ENCODE peak calls at places on chromosomes 13 and 19, in ten cellular contexts. W, S, L, T, Z, K, D, H, Q and O are unnamed samples.

GRCh38 chr19:28887920-28888618 is 324.9 kb downstream of the UQCRFS1 start:
- DNase-seq in W (no peak), S (no peak), L (peak), T (no peak), Z (no peak), K (no peak), D (no peak), H (no peak), Q (no peak), O (no peak)

GRCh38 chr13:93915269-93915809 is 564.1 kb downstream of the DCT start:
- DNase-seq in W (no peak), S (peak), L (no peak), T (peak), Z (no peak), K (no peak), D (peak), H (no peak), Q (no peak), O (no peak)

GRCh38 chr13:40786568-40786996 is 2.8 kb upstream of the SLC25A15 start:
- DNase-seq in W (no peak), S (peak), L (peak), T (no peak), Z (no peak), K (no peak), D (peak), H (no peak), Q (peak), O (no peak)

GRCh38 chr13:99304541-99304940 is 2.7 kb downstream of the GPR183 start:
- DNase-seq in W (no peak), S (no peak), L (no peak), T (no peak), Z (no peak), K (no peak), D (no peak), H (no peak), Q (no peak), O (no peak)

GRCh38 chr19:52237771-52238400 is 31.5 kb upstream of the ZNF766 start:
- DNase-seq in W (peak), S (peak), L (peak), T (peak), Z (peak), K (no peak), D (peak), H (peak), Q (peak), O (no peak)

GRCh38 chr13:113378825-113379224 is 14.9 kb upstream of the GRTP1 start:
- DNase-seq in W (no peak), S (no peak), L (no peak), T (no peak), Z (no peak), K (no peak), D (no peak), H (no peak), Q (no peak), O (no peak)

GRCh38 chr13:54185785-54186184 is 1157.2 kb downstream of the OLFM4 start:
- DNase-seq in W (no peak), S (no peak), L (peak), T (no peak), Z (no peak), K (no peak), D (no peak), H (peak), Q (no peak), O (no peak)

GRCh38 chr19:58558066-58558622 is at the start of gene UBE2M:
- DNase-seq in W (no peak), S (peak), L (peak), T (peak), Z (peak), K (peak), D (peak), H (peak), Q (no peak), O (no peak)

GRCh38 chr13:112179995-112180394 is 113.0 kb downstream of the SOX1 start:
- DNase-seq in W (no peak), S (no peak), L (no peak), T (no peak), Z (no peak), K (no peak), D (no peak), H (no peak), Q (no peak), O (no peak)

GRCh38 chr19:31348416-31349159 is 648 bp downstream of the TSHZ3 start:
- DNase-seq in W (no peak), S (peak), L (no peak), T (peak), Z (no peak), K (no peak), D (no peak), H (no peak), Q (no peak), O (no peak)

GRCh38 chr19:46776927-46777911 is 11.2 kb downstream of the SLC1A5 start:
- DNase-seq in W (no peak), S (no peak), L (peak), T (no peak), Z (no peak), K (no peak), D (no peak), H (peak), Q (no peak), O (no peak)

GRCh38 chr19:38492147-38492813 is 58.8 kb downstream of the RYR1 start:
- DNase-seq in W (no peak), S (no peak), L (no peak), T (no peak), Z (no peak), K (no peak), D (no peak), H (no peak), Q (no peak), O (no peak)

GRCh38 chr13:65594255-65594654 is 1635.9 kb downstream of the PCDH9 start:
- DNase-seq in W (no peak), S (peak), L (no peak), T (peak), Z (no peak), K (no peak), D (peak), H (no peak), Q (no peak), O (no peak)

GRCh38 chr13:42478531-42479156 is 95.3 kb upstream of the TNFSF11 start:
- DNase-seq in W (no peak), S (peak), L (peak), T (peak), Z (no peak), K (no peak), D (peak), H (no peak), Q (no peak), O (peak)

GRCh38 chr13:32302461-32302860 is 12.7 kb downstream of the ZAR1L start:
- DNase-seq in W (no peak), S (no peak), L (no peak), T (no peak), Z (no peak), K (no peak), D (no peak), H (no peak), Q (no peak), O (no peak)

GRCh38 chr19:55069137-55069858 is 6.3 kb upstream of the RDH13 start:
- DNase-seq in W (no peak), S (no peak), L (peak), T (peak), Z (no peak), K (peak), D (peak), H (peak), Q (no peak), O (peak)

GRCh38 chr13:114134944-114135610 is 2.7 kb upstream of the RASA3 start:
- DNase-seq in W (no peak), S (no peak), L (no peak), T (no peak), Z (peak), K (no peak), D (no peak), H (peak), Q (no peak), O (no peak)

GRCh38 chr13:25203256-25203794 is 31.2 kb upstream of the AMER2 start:
- DNase-seq in W (no peak), S (no peak), L (no peak), T (no peak), Z (no peak), K (no peak), D (no peak), H (no peak), Q (no peak), O (no peak)

GRCh38 chr19:45515081-45515624 is 7.9 kb downstream of the VASP start:
- DNase-seq in W (no peak), S (no peak), L (peak), T (no peak), Z (peak), K (peak), D (no peak), H (no peak), Q (peak), O (no peak)

GRCh38 chr13:92390217-92390616 is 836.4 kb upstream of the GPC6 start:
- DNase-seq in W (peak), S (no peak), L (no peak), T (no peak), Z (no peak), K (no peak), D (no peak), H (no peak), Q (no peak), O (no peak)

GRCh38 chr19:42445948-42446347 is 3.2 kb upstream of the CXCL17 start:
- DNase-seq in W (no peak), S (no peak), L (no peak), T (no peak), Z (no peak), K (no peak), D (no peak), H (no peak), Q (no peak), O (no peak)

GRCh38 chr13:77326905-77327604 is at the start of gene MYCBP2:
- DNase-seq in W (peak), S (peak), L (peak), T (peak), Z (peak), K (peak), D (peak), H (peak), Q (peak), O (peak)

GRCh38 chr13:24502567-24503375 is 9.8 kb downstream of the PARP4 start:
- DNase-seq in W (no peak), S (peak), L (no peak), T (peak), Z (no peak), K (no peak), D (peak), H (no peak), Q (peak), O (no peak)

GRCh38 chr13:27617801-27618411 is 2.4 kb downstream of the LNX2 start:
- DNase-seq in W (peak), S (no peak), L (no peak), T (no peak), Z (no peak), K (no peak), D (no peak), H (no peak), Q (no peak), O (no peak)

GRCh38 chr13:97753942-97754670 is 199.4 kb upstream of the IPO5 start:
- DNase-seq in W (no peak), S (no peak), L (peak), T (no peak), Z (no peak), K (no peak), D (no peak), H (peak), Q (no peak), O (no peak)

GRCh38 chr19:28466107-28467045 is 746.6 kb downstream of the UQCRFS1 start:
- DNase-seq in W (peak), S (peak), L (peak), T (peak), Z (peak), K (peak), D (peak), H (peak), Q (peak), O (no peak)

GRCh38 chr19:21128901-21129698 is 12.7 kb upstream of the ZNF431 start:
- DNase-seq in W (no peak), S (peak), L (no peak), T (no peak), Z (no peak), K (no peak), D (no peak), H (no peak), Q (peak), O (no peak)

GRCh38 chr13:66210677-66211076 is 1019.5 kb downstream of the PCDH9 start:
- DNase-seq in W (no peak), S (peak), L (peak), T (peak), Z (no peak), K (no peak), D (peak), H (no peak), Q (no peak), O (no peak)

GRCh38 chr13:60226507-60226906 is 62.8 kb upstream of the DIAPH3 start:
- DNase-seq in W (no peak), S (peak), L (peak), T (peak), Z (no peak), K (no peak), D (peak), H (peak), Q (peak), O (no peak)

GRCh38 chr13:68173111-68173510 is 943.0 kb upstream of the PCDH9 start:
- DNase-seq in W (no peak), S (peak), L (no peak), T (no peak), Z (no peak), K (no peak), D (peak), H (no peak), Q (no peak), O (no peak)

GRCh38 chr19:44476559-44477408 is 23.5 kb downstream of the ZNF180 start:
- DNase-seq in W (peak), S (peak), L (peak), T (peak), Z (no peak), K (no peak), D (peak), H (no peak), Q (peak), O (no peak)

GRCh38 chr13:78712866-78713265 is 53.9 kb upstream of the OBI1 start:
- DNase-seq in W (no peak), S (no peak), L (no peak), T (no peak), Z (no peak), K (no peak), D (no peak), H (no peak), Q (no peak), O (no peak)

GRCh38 chr13:78709028-78709427 is 50.1 kb upstream of the OBI1 start:
- DNase-seq in W (no peak), S (no peak), L (no peak), T (peak), Z (no peak), K (no peak), D (no peak), H (no peak), Q (peak), O (no peak)

GRCh38 chr13:78719367-78719766 is 60.4 kb upstream of the OBI1 start:
- DNase-seq in W (no peak), S (no peak), L (no peak), T (no peak), Z (no peak), K (no peak), D (no peak), H (no peak), Q (no peak), O (no peak)

GRCh38 chr13:78714717-78715116 is 55.8 kb upstream of the OBI1 start:
- DNase-seq in W (no peak), S (no peak), L (no peak), T (no peak), Z (no peak), K (no peak), D (no peak), H (no peak), Q (no peak), O (no peak)
- TF ChIP-seq CTCF in W (no peak), S (no peak), L (no peak), T (no peak), Z (no peak), K (no peak), D (no peak), H (no peak), Q (no peak), O (no peak)

GRCh38 chr13:38415233-38415632 is 65.6 kb downstream of the UFM1 start:
- DNase-seq in W (no peak), S (peak), L (peak), T (no peak), Z (no peak), K (no peak), D (no peak), H (no peak), Q (no peak), O (peak)

GRCh38 chr13:38419312-38419873 is 69.7 kb downstream of the UFM1 start:
- DNase-seq in W (no peak), S (no peak), L (no peak), T (no peak), Z (no peak), K (no peak), D (no peak), H (no peak), Q (no peak), O (no peak)

GRCh38 chr13:38417241-38417640 is 67.6 kb downstream of the UFM1 start:
- DNase-seq in W (no peak), S (no peak), L (no peak), T (no peak), Z (no peak), K (no peak), D (peak), H (no peak), Q (no peak), O (no peak)

GRCh38 chr13:38418286-38418685 is 68.6 kb downstream of the UFM1 start:
- DNase-seq in W (no peak), S (peak), L (no peak), T (no peak), Z (no peak), K (no peak), D (peak), H (no peak), Q (no peak), O (no peak)

DNA sequence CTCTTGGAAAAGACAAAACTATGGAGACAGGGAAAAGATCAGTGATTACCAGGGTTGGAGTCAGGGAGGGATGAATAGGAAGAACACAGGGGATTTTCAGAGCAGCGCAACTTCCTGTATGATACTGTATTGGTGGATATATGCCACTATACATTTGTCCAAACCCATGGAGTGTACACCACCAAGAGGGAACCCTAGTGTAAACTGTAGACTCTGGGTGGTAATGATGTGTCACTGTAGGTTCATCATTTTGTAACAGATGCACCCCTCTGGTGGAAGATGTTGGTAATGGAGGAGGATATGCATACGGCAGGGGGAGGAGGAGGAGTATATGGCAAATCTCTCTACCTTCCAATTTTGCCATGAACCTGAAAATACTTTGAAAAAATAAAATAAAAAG is 68.1 kb downstream of the UFM1 start:
- DNase-seq in W (no peak), S (peak), L (peak), T (no peak), Z (no peak), K (no peak), D (peak), H (no peak), Q (peak), O (peak)
- TF ChIP-seq CTCF in W (peak), S (peak), L (peak), T (no peak), Z (no peak), K (peak), D (peak), H (peak), Q (peak), O (peak)

DNA sequence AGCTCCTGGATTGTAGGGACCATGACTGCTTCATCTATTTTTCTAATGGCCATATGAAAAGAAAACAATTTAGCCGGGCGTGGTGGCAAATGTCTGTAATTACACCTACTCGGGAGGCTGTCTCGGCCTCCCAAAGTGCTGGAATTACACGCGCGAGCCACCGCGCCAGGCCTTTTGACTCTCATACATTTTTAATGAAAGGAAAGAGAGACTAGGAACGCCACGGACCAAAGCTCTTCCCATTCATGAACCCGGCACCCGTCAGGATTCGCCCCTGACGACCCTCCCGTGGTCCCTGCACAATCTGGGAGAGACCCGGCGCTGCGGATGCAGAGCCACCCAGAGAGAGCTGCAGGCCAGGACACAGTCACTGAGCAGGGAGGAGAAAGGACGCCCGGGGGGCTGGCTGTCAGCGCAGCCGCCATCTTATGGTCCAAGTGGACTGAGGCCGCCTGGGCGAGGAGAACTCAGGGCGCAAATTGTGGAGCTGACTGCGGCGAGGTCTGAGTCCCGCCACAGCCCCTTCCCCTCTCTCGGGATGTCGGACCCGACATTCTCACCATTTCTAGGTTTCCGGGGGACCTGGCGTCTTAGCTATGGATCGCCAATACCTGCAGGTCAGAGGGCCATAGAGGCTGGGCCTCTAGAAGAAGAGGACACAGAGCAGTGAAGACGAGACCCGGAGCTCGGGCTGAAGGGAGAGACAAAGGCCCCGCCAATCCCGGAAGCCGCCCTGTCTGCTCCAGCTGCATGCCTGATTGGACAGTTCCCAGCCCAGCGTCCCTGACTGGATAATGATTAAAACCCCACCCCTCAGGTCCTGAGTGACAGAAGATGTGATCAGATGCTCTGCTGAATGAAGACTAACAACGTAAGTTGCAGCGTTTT is at the start of gene ZNF681:
- DNase-seq in W (peak), S (peak), L (peak), T (peak), Z (peak), K (peak), D (peak), H (peak), Q (no peak), O (peak)
- TF ChIP-seq CTCF in W (no peak), S (peak), L (no peak), T (peak), Z (no peak), K (peak), D (no peak), H (no peak), Q (no peak), O (no peak)

DNA sequence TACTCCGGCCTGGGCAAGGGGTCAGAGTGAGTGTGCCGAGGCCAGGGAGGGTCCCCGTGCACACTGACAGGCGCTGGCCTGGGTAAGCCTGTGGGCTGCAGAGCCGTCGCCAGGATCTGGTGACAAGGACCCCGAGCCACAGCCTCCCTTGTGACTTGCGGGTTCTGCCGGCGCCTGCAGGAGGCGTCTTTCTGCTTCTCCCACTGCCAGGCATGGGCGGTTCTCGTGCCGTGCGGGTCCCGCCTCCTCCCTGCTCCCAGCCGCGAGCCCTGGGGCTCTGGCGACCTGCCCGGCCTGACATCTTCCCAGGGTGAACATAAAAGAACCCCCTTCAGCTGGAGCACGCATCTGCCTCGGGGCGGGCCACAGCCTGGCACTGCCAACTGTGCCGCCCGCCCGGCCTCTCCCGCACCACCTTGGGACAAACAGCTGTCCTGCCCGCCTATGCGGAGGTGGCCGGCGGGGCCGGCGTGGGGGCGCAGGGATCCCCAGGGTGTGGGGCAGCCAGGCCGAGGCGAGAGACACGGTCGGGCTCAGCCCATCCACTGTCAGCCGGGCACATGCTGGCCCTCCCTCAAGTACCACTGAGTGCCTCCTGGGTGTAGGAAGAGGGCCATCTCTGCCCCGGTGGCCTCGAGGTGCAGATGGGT is 1.5 kb upstream of the HCN2 start:
- DNase-seq in W (no peak), S (peak), L (peak), T (peak), Z (peak), K (peak), D (peak), H (peak), Q (peak), O (peak)
- TF ChIP-seq CTCF in W (peak), S (peak), L (peak), T (peak), Z (peak), K (peak), D (peak), H (peak), Q (peak), O (peak)